ENCODE peak calls at places on chromosomes 6 and 20, in four cellular contexts. G, I, Q and T are unnamed samples.
A peak's percentile ranks its signal among the peaks of the same experiment; 100 is the strongest.

GRCh38 chr6:152229330-152229729 is 407.8 kb downstream of the SYNE1 start:
- DNase-seq in G (no peak), I (no peak), Q (no peak), T (no peak)

GRCh38 chr6:9532621-9533557 is 882.0 kb downstream of the TFAP2A start:
- DNase-seq in G (no peak), I (no peak), Q (peak; percentile 21), T (peak; percentile 30)

GRCh38 chr20:35273449-35274171 is 4.3 kb downstream of the MMP24OS start:
- DNase-seq in G (no peak), I (no peak), Q (no peak), T (no peak)

GRCh38 chr20:14117768-14118167 is 122.5 kb downstream of the MACROD2 start:
- DNase-seq in G (no peak), I (no peak), Q (no peak), T (no peak)

GRCh38 chr6:25876203-25876602 is 2.2 kb upstream of the SLC17A3 start:
- DNase-seq in G (no peak), I (no peak), Q (no peak), T (no peak)

GRCh38 chr6:6218246-6219085 is 102.0 kb downstream of the F13A1 start:
- DNase-seq in G (no peak), I (no peak), Q (no peak), T (no peak)

GRCh38 chr6:19599813-19600464 is 237.2 kb upstream of the ID4 start:
- DNase-seq in G (no peak), I (no peak), Q (no peak), T (no peak)

GRCh38 chr6:30500421-30501069 is 11.2 kb downstream of the HLA-E start:
- DNase-seq in G (peak; percentile 49), I (no peak), Q (peak; percentile 90), T (peak; percentile 85)

GRCh38 chr6:170296746-170297576 is 6.1 kb upstream of the DLL1 start:
- DNase-seq in G (no peak), I (no peak), Q (no peak), T (no peak)

GRCh38 chr6:143054329-143054728 is 6.4 kb upstream of the AIG1 start:
- DNase-seq in G (no peak), I (no peak), Q (no peak), T (no peak)

GRCh38 chr6:158758464-158758863 is 60.7 kb downstream of the EZR start:
- DNase-seq in G (peak; percentile 33), I (no peak), Q (no peak), T (no peak)